ENCODE peak calls at places on chromosomes 2 and 18, in six cellular contexts. F is HepG2, B is mammary epithelial cell, G is neuronal stem cell, C is skeletal muscle cell, H is GDM1. L is an unnamed sample.

GRCh38 chr18:9968081-9968848 is 54.4 kb downstream of the VAPA start:
- DNase-seq in H (no peak), F (no peak), G (no peak), C (no peak), B (no peak), L (no peak)

GRCh38 chr2:237694423-237695194 is 67.2 kb downstream of the LRRFIP1 start:
- DNase-seq in F (no peak), G (no peak), C (no peak), B (no peak), H (peak; percentile 71), L (no peak)

GRCh38 chr2:11368059-11368572 is 23.7 kb upstream of the ROCK2 start:
- DNase-seq in C (no peak), B (no peak), F (no peak), H (no peak), G (no peak), L (no peak)

GRCh38 chr2:1835581-1836201 is 91.4 kb upstream of the PXDN start:
- DNase-seq in H (no peak), C (no peak), G (no peak), F (no peak), B (no peak), L (no peak)

GRCh38 chr2:163774862-163775261 is 39.1 kb upstream of the FIGN start:
- DNase-seq in F (no peak), B (peak; percentile 92), H (no peak), G (no peak), C (peak; percentile 62), L (no peak)

GRCh38 chr2:17813015-17813741 is 3.1 kb upstream of the MSGN1 start:
- DNase-seq in C (no peak), F (no peak), H (no peak), G (no peak), B (peak; percentile 95), L (no peak)

GRCh38 chr2:216389565-216389964 is 17.3 kb upstream of the MARCHF4 start:
- DNase-seq in G (no peak), H (no peak), C (peak; percentile 22), B (no peak), F (no peak), L (no peak)

GRCh38 chr2:96898636-96899035 is 28.8 kb upstream of the SEMA4C start:
- DNase-seq in C (no peak), H (no peak), G (no peak), F (no peak), B (no peak), L (no peak)

GRCh38 chr18:58386780-58387179 is 242.1 kb downstream of the ALPK2 start:
- DNase-seq in B (no peak), F (no peak), C (no peak), G (no peak), H (no peak), L (no peak)

GRCh38 chr18:43314931-43315330 is 37.6 kb upstream of the SYT4 start:
- DNase-seq in C (no peak), G (no peak), B (no peak), F (no peak), H (no peak), L (no peak)

GRCh38 chr2:163734911-163735691 is 707 bp downstream of the FIGN start:
- DNase-seq in B (peak; percentile 20), G (peak; percentile 51), F (no peak), H (no peak), C (no peak), L (no peak)

GRCh38 chr2:201444676-201445441 is 6.4 kb downstream of the TRAK2 start:
- DNase-seq in C (no peak), H (no peak), G (no peak), B (no peak), F (no peak), L (no peak)

GRCh38 chr2:74181739-74182138 is 3.1 kb upstream of the MOB1A start:
- DNase-seq in H (peak; percentile 84), C (no peak), G (no peak), F (no peak), B (no peak), L (no peak)

GRCh38 chr2:171566753-171567152 is 44.5 kb downstream of the CYBRD1 start:
- DNase-seq in B (no peak), G (no peak), C (no peak), F (no peak), H (no peak), L (no peak)

GRCh38 chr2:20050104-20050711 is 1.2 kb downstream of the LAPTM4A start:
- DNase-seq in C (no peak), G (no peak), F (peak; percentile 18), B (peak; percentile 84), H (peak; percentile 57), L (peak; percentile 76)

GRCh38 chr2:164920430-164920829 is 34.9 kb downstream of the SLC38A11 start:
- DNase-seq in H (no peak), F (peak; percentile 90), C (peak; percentile 84), G (no peak), B (peak; percentile 90), L (no peak)

GRCh38 chr2:145939949-145940348 is 1420.0 kb upstream of the ZEB2 start:
- DNase-seq in F (no peak), G (no peak), C (no peak), B (peak; percentile 64), H (no peak), L (no peak)

GRCh38 chr2:151562398-151562797 is 152.7 kb downstream of the RIF1 start:
- DNase-seq in G (no peak), C (no peak), H (no peak), F (no peak), B (no peak), L (no peak)

GRCh38 chr18:57655740-57656139 is 34.1 kb upstream of the NARS1 start:
- DNase-seq in C (no peak), H (no peak), B (no peak), G (no peak), F (no peak), L (no peak)

GRCh38 chr2:74559912-74560311 is 5.4 kb downstream of the DOK1 start:
- DNase-seq in G (no peak), H (no peak), B (no peak), F (no peak), C (no peak), L (no peak)

GRCh38 chr2:219914577-219914976 is 287.1 kb downstream of the SLC4A3 start:
- DNase-seq in H (no peak), B (no peak), C (no peak), G (no peak), F (no peak), L (no peak)

GRCh38 chr2:126787278-126787677 is 111.4 kb upstream of the TEX51 start:
- DNase-seq in F (no peak), H (no peak), G (no peak), B (no peak), C (no peak), L (no peak)

GRCh38 chr2:36433311-36434217 is 78.0 kb downstream of the CRIM1 start:
- DNase-seq in B (peak; percentile 88), C (peak; percentile 87), F (peak; percentile 97), H (no peak), G (no peak), L (no peak)

GRCh38 chr2:121903037-121903689 is 147.7 kb downstream of the TSN start:
- DNase-seq in G (no peak), B (no peak), C (no peak), F (no peak), H (no peak), L (no peak)

GRCh38 chr2:216882876-216883275 is 23.0 kb upstream of the TNP1 start:
- DNase-seq in F (no peak), H (no peak), G (no peak), B (no peak), C (no peak), L (no peak)

GRCh38 chr2:196592912-196593881 is 46.3 kb upstream of the CCDC150 start:
- DNase-seq in G (peak; percentile 62), H (no peak), B (peak; percentile 35), F (no peak), C (no peak), L (peak; percentile 10)

GRCh38 chr18:46891742-46892214 is 25.5 kb downstream of the PIAS2 start:
- DNase-seq in H (no peak), B (no peak), F (no peak), G (no peak), C (no peak), L (no peak)

GRCh38 chr2:77268626-77269025 is 253.6 kb downstream of the LRRTM4 start:
- DNase-seq in G (no peak), H (no peak), B (no peak), F (no peak), C (no peak), L (no peak)

GRCh38 chr2:25879133-25879730 is 945 bp upstream of the ASXL2 start:
- DNase-seq in H (no peak), B (peak; percentile 80), F (peak; percentile 96), C (no peak), G (no peak), L (no peak)